ENCODE peak calls at places on chromosomes 11 and 22, in six cellular contexts. E is cardiac muscle cell, I is left ventricle myocardium inferior, T is upper lobe of right lung, U is fibroblast of lung, Y is sigmoid colon. O is an unnamed sample.

GRCh38 chr11:61976813-61977475 is 9.5 kb upstream of the FTH1 start:
- DNase-seq in I (no peak), E (no peak), Y (peak; percentile 45), U (no peak), T (peak; percentile 56), O (no peak)

GRCh38 chr11:15828241-15828903 is 528.0 kb downstream of the SOX6 start:
- DNase-seq in T (no peak), I (no peak), E (no peak), U (no peak), Y (no peak), O (no peak)

GRCh38 chr11:66868082-66868725 is 11.3 kb downstream of the LRFN4 start:
- DNase-seq in T (no peak), E (no peak), Y (no peak), I (no peak), U (no peak), O (no peak)

GRCh38 chr11:46002146-46002545 is 79.7 kb downstream of the LARGE2 start:
- DNase-seq in T (no peak), E (no peak), U (no peak), I (no peak), Y (no peak), O (no peak)

GRCh38 chr11:5922749-5923426 is 19.2 kb upstream of the OR56A3 start:
- DNase-seq in I (no peak), Y (no peak), U (no peak), T (no peak), E (no peak), O (no peak)

GRCh38 chr22:19016081-19016480 is 80.0 kb upstream of the PRODH start:
- DNase-seq in T (no peak), Y (no peak), E (no peak), I (no peak), U (no peak), O (no peak)

GRCh38 chr11:134398079-134398444 is 14.0 kb downstream of the B3GAT1 start:
- DNase-seq in U (no peak), Y (no peak), E (no peak), I (no peak), T (no peak), O (no peak)

GRCh38 chr22:43859176-43859575 is 3.1 kb downstream of the SULT4A1 start:
- DNase-seq in T (no peak), U (no peak), I (no peak), Y (peak; percentile 33), E (no peak), O (no peak)

GRCh38 chr22:44394246-44395115 is 81.7 kb upstream of the SHISAL1 start:
- DNase-seq in U (no peak), I (peak; percentile 10), E (no peak), T (peak; percentile 42), Y (peak; percentile 11), O (peak; percentile 34)

GRCh38 chr11:10385696-10386095 is 69.4 kb upstream of the AMPD3 start:
- DNase-seq in I (peak; percentile 25), E (peak; percentile 80), T (no peak), U (no peak), Y (peak; percentile 93), O (no peak)

GRCh38 chr22:26651840-26652239 is 5.5 kb upstream of the MIAT start:
- DNase-seq in Y (no peak), U (no peak), E (no peak), T (no peak), I (no peak), O (no peak)

GRCh38 chr11:125925804-125926203 is 20.0 kb upstream of the VSIG10L2 start:
- DNase-seq in I (no peak), Y (no peak), E (no peak), T (no peak), U (no peak), O (no peak)

GRCh38 chr22:27386186-27386585 is 415.4 kb downstream of the MN1 start:
- DNase-seq in Y (no peak), E (no peak), I (no peak), T (no peak), U (no peak), O (no peak)

GRCh38 chr11:8766993-8767374 is 84.4 kb downstream of the RPL27A start:
- DNase-seq in Y (no peak), U (no peak), I (no peak), E (no peak), T (no peak), O (no peak)

GRCh38 chr11:103433380-103433779 is 324.2 kb downstream of the DYNC2H1 start:
- DNase-seq in Y (no peak), U (peak; percentile 88), E (peak; percentile 48), I (no peak), T (no peak), O (no peak)

GRCh38 chr11:116842909-116843308 is 5.5 kb upstream of the APOA1 start:
- DNase-seq in U (no peak), T (no peak), Y (no peak), E (no peak), I (no peak), O (no peak)

GRCh38 chr11:116842117-116842516 is 4.7 kb upstream of the APOA1 start:
- DNase-seq in Y (no peak), T (no peak), I (no peak), U (no peak), E (no peak), O (no peak)

GRCh38 chr11:116840746-116841296 is 3.4 kb upstream of the APOA1 start:
- DNase-seq in T (no peak), E (peak; percentile 12), Y (peak; percentile 51), U (no peak), I (no peak), O (no peak)

GRCh38 chr11:116838321-116839084 is 1.1 kb upstream of the APOA1 start:
- DNase-seq in Y (peak; percentile 7), E (no peak), I (no peak), U (no peak), T (no peak), O (no peak)

DNA sequence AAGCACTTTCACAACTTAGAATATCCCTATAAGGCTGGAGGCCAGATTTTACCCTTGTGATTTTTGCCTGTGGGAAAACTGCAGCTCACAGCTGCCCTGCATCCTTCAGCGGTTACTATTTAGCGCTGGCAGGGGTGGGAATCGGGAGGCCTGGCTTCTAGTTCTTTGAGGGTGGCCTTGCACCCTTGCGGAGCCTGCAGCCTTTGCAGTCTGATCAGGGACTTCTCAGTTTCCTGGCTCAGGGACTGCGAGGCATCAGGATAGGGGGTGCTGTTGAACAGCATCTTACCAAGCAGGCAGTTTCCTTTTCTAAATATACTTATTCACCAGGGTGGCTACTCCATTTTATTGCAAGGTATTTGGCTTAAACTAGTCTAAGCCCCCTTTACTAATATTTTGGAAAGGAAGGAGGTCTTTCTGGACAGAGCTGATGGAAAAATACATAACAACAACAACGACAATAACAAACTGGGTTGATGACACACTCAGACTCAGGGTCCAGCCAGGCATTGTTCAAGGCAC is 2.9 kb upstream of the APOA1 start:
- DNase-seq in I (no peak), E (peak; percentile 58), U (no peak), Y (no peak), T (no peak), O (no peak)
- H3K27ac ChIP-seq in I (no peak overlapping the region), E (no peak overlapping the region), U (no peak overlapping the region), Y (no peak overlapping the region), T (no peak overlapping the region), O (no peak overlapping the region)

DNA sequence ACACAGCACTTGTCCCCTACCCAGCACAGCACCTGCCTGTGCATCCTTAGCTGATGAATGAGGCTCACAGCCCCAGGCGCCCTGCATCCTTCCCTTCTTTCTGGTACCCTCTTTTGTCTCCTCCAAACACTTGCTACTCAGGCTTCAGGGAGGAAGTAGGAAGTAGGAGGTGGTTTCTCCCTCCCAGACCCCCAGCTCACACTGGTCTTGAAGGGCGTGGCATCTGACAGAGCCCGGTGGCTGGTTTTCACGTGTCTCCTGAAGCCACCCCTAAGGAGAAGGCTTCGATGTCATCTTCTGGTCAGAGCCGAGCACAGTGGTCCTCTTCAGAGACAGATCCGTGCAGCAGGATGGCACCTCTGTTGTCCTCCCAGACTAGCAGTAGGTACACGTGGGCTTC is 109.8 kb downstream of the PTPRJ start:
- DNase-seq in U (no peak), I (no peak), E (no peak), T (no peak), Y (no peak), O (no peak)
- H3K4me1 ChIP-seq in U (no peaks in the 10 kb centered on the region), I (peaks cover 41% of the 10 kb centered on the region), E (peaks cover 13% of the 10 kb centered on the region), T (peaks cover 19% of the 10 kb centered on the region), Y (peaks cover 12% of the 10 kb centered on the region), O (peaks cover 10% of the 10 kb centered on the region)

DNA sequence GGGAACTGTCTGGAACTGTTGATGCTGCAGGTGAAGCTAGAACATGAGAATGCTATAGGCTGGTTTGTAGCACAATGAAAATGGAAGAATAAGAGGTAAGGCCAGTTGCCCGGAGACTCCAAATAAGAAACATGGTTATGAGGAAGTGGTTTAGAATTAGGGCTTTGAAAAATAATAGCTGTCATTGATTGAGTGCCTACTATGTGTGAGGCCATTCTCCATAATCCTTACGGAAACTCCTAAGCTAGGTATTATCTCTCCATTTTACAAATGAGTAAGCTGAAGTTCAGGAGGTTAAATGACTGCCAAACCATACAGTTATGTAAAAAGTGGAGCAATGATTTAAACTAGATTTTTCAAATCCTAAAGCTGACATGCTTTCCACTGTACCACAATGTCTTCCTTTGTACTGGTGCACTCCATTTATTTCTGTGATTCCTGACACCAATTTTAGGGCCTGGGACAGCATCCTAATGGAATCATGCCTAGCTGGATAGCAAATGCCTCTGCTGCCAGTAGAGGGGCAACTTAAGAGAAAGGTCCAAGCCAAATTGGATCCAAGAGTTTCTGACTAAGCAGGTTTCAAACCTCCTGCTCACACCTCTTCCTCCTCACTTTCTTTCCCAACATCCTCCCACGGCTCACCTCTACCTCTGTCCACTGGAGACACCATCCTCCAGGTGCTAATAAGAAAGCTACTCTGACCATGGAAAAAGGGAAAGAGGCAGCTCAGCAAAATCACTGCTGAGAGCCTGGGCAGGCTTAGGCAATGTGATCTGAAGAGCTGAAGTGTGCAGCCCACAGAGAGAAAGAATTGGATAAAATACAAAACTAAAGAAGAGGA is 46.9 kb upstream of the PICALM start:
- DNase-seq in T (no peak), I (no peak), U (peak; percentile 94), Y (no peak), E (no peak), O (no peak)
- TF ChIP-seq CTCF in T (no peak), I (no peak), U (no peak), Y (no peak), E (no peak), O (no peak)

DNA sequence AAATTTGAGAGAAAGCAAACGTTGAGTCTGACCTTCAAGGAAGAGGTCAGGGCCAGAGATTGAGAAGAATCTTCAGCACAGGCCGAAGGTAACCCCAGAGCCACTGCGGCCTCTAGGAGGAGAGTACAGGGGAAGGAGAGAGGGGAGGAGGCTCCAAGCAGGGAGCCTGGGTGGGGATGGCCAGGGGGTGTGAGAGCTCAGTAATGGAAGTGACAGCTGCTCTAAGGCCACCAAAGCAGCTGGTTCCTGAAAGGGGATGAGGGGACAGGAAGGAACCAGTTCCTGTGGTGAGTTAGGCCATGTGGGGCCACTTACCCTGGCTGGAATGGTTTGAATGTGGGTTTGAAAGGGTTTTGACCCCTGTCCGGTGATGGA is 46.1 kb downstream of the PISD start:
- DNase-seq in T (no peak), I (no peak), E (no peak), U (no peak), Y (no peak), O (no peak)
- H3K27ac ChIP-seq in T (peak overlapping the region; percentile 63), I (no peak overlapping the region), E (peak overlapping the region; percentile 59), U (no peak overlapping the region), Y (no peak overlapping the region), O (no peak overlapping the region)

DNA sequence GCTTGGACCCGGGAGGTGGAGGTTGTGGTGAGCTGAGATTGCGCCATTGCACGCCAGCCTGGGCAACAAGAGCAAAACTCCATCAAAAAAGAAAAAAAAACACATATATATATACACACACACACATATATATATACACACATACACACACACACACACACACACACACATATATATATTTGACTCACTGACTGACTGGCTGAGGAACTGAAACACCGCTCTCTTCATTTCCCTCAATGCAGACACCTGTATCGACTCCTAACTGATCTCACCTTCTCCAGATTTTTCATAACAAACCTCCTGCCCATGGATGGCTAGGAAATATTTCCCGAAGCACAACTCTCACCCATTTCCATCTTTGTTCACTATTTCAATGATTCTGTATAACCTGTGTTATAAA is 140.7 kb upstream of the ANO3 start:
- DNase-seq in U (no peak), T (no peak), I (no peak), E (no peak), Y (no peak), O (no peak)
- H3K4me1 ChIP-seq in U (peaks cover 13% of the 10 kb centered on the region), T (peaks cover 11% of the 10 kb centered on the region), I (no peaks in the 10 kb centered on the region), E (no peaks in the 10 kb centered on the region), Y (no peaks in the 10 kb centered on the region), O (no peaks in the 10 kb centered on the region)